ENCODE peak calls at places on chromosomes 7 and 10, in nine cellular contexts. One of them, this sample, is unnamed.

GRCh38 chr10:62581351-62581750 is 207.2 kb downstream of the ZNF365 start:
- DNase-seq in heart left ventricle: no peak
- DNase-seq in body of pancreas: no peak
- DNase-seq in cardiac muscle cell: no peak
- DNase-seq in AG04449: no peak
- DNase-seq in OCI-LY7: no peak
- DNase-seq in adrenal gland: no peak
- DNase-seq in chondrocyte: no peak
- DNase-seq in cardiac fibroblast: no peak
- DNase-seq in this sample: no peak

GRCh38 chr10:60289800-60290199 is 99.9 kb downstream of the ANK3 start:
- DNase-seq in adrenal gland: no peak
- DNase-seq in cardiac muscle cell: no peak
- DNase-seq in OCI-LY7: no peak
- DNase-seq in cardiac fibroblast: no peak
- DNase-seq in heart left ventricle: no peak
- DNase-seq in chondrocyte: no peak
- DNase-seq in body of pancreas: no peak
- DNase-seq in AG04449: no peak
- DNase-seq in this sample: no peak

GRCh38 chr7:35694161-35694783 is 663 bp downstream of the HERPUD2 start:
- DNase-seq in OCI-LY7: peak
- DNase-seq in cardiac muscle cell: no peak
- DNase-seq in AG04449: no peak
- DNase-seq in body of pancreas: peak
- DNase-seq in heart left ventricle: no peak
- DNase-seq in chondrocyte: no peak
- DNase-seq in adrenal gland: no peak
- DNase-seq in cardiac fibroblast: no peak
- DNase-seq in this sample: no peak

GRCh38 chr10:5862360-5862929 is 27.2 kb downstream of the ANKRD16 start:
- DNase-seq in cardiac fibroblast: no peak
- DNase-seq in heart left ventricle: no peak
- DNase-seq in chondrocyte: peak
- DNase-seq in body of pancreas: no peak
- DNase-seq in OCI-LY7: no peak
- DNase-seq in AG04449: no peak
- DNase-seq in cardiac muscle cell: no peak
- DNase-seq in adrenal gland: peak
- DNase-seq in this sample: peak

GRCh38 chr10:132395704-132396494 is 1.1 kb upstream of the PWWP2B start:
- DNase-seq in OCI-LY7: no peak
- DNase-seq in body of pancreas: peak
- DNase-seq in cardiac fibroblast: peak
- DNase-seq in adrenal gland: peak
- DNase-seq in AG04449: no peak
- DNase-seq in cardiac muscle cell: peak
- DNase-seq in heart left ventricle: peak
- DNase-seq in chondrocyte: no peak
- DNase-seq in this sample: no peak

GRCh38 chr7:22150221-22150620 is 204.5 kb upstream of the CDCA7L start:
- DNase-seq in OCI-LY7: no peak
- DNase-seq in heart left ventricle: no peak
- DNase-seq in AG04449: no peak
- DNase-seq in cardiac muscle cell: no peak
- DNase-seq in chondrocyte: no peak
- DNase-seq in adrenal gland: no peak
- DNase-seq in cardiac fibroblast: no peak
- DNase-seq in body of pancreas: no peak
- DNase-seq in this sample: no peak

GRCh38 chr7:2269468-2270460 is 27.7 kb downstream of the NUDT1 start:
- DNase-seq in AG04449: no peak
- DNase-seq in adrenal gland: no peak
- DNase-seq in cardiac muscle cell: no peak
- DNase-seq in chondrocyte: no peak
- DNase-seq in cardiac fibroblast: peak
- DNase-seq in OCI-LY7: no peak
- DNase-seq in body of pancreas: no peak
- DNase-seq in heart left ventricle: no peak
- DNase-seq in this sample: no peak

GRCh38 chr10:47409171-47409865 is 25.2 kb upstream of the ZNF488 start:
- DNase-seq in heart left ventricle: no peak
- DNase-seq in AG04449: no peak
- DNase-seq in body of pancreas: no peak
- DNase-seq in chondrocyte: peak
- DNase-seq in cardiac muscle cell: no peak
- DNase-seq in adrenal gland: no peak
- DNase-seq in cardiac fibroblast: no peak
- DNase-seq in OCI-LY7: peak
- DNase-seq in this sample: no peak

GRCh38 chr7:42843209-42843800 is 68.6 kb downstream of the C7orf25 start:
- DNase-seq in OCI-LY7: peak
- DNase-seq in body of pancreas: peak
- DNase-seq in heart left ventricle: no peak
- DNase-seq in chondrocyte: no peak
- DNase-seq in AG04449: no peak
- DNase-seq in adrenal gland: no peak
- DNase-seq in cardiac muscle cell: peak
- DNase-seq in cardiac fibroblast: peak
- DNase-seq in this sample: peak

GRCh38 chr10:61781969-61782403 is 119.3 kb downstream of the CABCOCO1 start:
- DNase-seq in chondrocyte: no peak
- DNase-seq in OCI-LY7: no peak
- DNase-seq in AG04449: no peak
- DNase-seq in body of pancreas: no peak
- DNase-seq in adrenal gland: no peak
- DNase-seq in cardiac muscle cell: no peak
- DNase-seq in heart left ventricle: no peak
- DNase-seq in cardiac fibroblast: no peak
- DNase-seq in this sample: no peak

DNA sequence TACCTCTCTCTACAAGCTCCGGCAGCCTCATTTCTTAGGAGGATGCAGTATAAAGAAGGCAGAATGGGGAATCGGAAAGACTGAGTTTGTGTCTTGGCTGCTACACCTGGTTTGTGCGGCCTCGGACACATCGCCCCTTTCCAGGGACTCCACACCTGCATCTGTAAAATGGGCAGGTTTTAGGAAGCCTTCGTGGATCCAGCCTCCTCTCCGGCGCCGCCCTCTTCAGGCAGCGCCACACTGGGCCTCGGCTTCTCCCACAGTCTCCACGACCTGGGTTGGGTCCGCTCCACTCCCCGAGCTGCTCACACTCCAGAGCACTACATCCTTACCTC is 341 bp downstream of the GOT1 start:
- DNase-seq in adrenal gland: no peak
- DNase-seq in OCI-LY7: peak
- DNase-seq in heart left ventricle: no peak
- DNase-seq in cardiac fibroblast: no peak
- DNase-seq in AG04449: no peak
- DNase-seq in chondrocyte: no peak
- DNase-seq in body of pancreas: no peak
- DNase-seq in cardiac muscle cell: no peak
- DNase-seq in this sample: peak
- TF ChIP-seq CTCF in adrenal gland: no peak
- TF ChIP-seq CTCF in OCI-LY7: no peak
- TF ChIP-seq CTCF in heart left ventricle: no peak
- TF ChIP-seq CTCF in cardiac fibroblast: no peak
- TF ChIP-seq CTCF in AG04449: peak
- TF ChIP-seq CTCF in chondrocyte: peak
- TF ChIP-seq CTCF in body of pancreas: no peak
- TF ChIP-seq CTCF in cardiac muscle cell: no peak
- TF ChIP-seq CTCF in this sample: no peak

DNA sequence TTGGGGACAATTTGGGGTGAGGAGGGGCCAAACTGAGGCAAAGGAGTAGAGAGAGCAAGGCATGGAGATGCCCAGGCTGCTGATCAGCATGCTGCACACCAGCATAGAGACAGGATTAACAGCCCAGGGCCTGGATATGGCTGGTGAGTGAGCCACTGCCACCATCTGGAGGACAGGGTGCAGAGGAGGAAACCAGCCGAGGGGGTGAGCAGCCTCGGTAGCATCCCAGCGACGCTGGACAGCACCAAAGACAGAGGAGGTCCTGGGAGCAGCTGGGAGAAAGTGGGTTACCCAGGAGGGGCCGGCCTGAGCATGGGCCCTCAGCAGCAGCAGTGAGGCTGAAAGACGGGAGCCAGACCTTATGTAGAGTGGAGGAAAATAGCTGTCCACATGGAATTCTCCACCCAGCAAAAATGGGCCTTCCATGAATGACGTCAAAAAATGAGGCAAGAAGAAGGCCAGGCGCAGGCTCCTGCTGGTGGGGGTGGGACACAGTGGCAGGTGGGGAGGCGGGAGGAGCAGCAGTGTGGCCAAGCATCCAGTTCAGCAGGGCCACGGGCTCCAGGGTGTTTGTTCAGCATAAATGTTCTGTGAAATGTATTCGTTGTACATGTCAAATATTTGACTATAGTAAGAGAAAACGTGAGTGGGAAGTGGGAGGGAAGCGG is 16.7 kb downstream of the RET start:
- DNase-seq in adrenal gland: no peak
- DNase-seq in heart left ventricle: no peak
- DNase-seq in cardiac fibroblast: no peak
- DNase-seq in chondrocyte: no peak
- DNase-seq in body of pancreas: no peak
- DNase-seq in OCI-LY7: no peak
- DNase-seq in cardiac muscle cell: peak
- DNase-seq in AG04449: no peak
- DNase-seq in this sample: no peak
- TF ChIP-seq CTCF in adrenal gland: no peak
- TF ChIP-seq CTCF in heart left ventricle: no peak
- TF ChIP-seq CTCF in cardiac fibroblast: no peak
- TF ChIP-seq CTCF in chondrocyte: peak
- TF ChIP-seq CTCF in body of pancreas: no peak
- TF ChIP-seq CTCF in OCI-LY7: no peak
- TF ChIP-seq CTCF in cardiac muscle cell: peak
- TF ChIP-seq CTCF in AG04449: no peak
- TF ChIP-seq CTCF in this sample: no peak

GRCh38 chr10:121078036-121078435 is 226.9 kb downstream of the WDR11 start:
- DNase-seq in AG04449: no peak
- DNase-seq in body of pancreas: peak
- DNase-seq in chondrocyte: no peak
- DNase-seq in heart left ventricle: no peak
- DNase-seq in cardiac muscle cell: no peak
- DNase-seq in OCI-LY7: no peak
- DNase-seq in adrenal gland: no peak
- DNase-seq in cardiac fibroblast: no peak
- DNase-seq in this sample: no peak

GRCh38 chr10:121079226-121079625 is 228.1 kb downstream of the WDR11 start:
- DNase-seq in chondrocyte: no peak
- DNase-seq in OCI-LY7: no peak
- DNase-seq in AG04449: no peak
- DNase-seq in cardiac muscle cell: no peak
- DNase-seq in body of pancreas: no peak
- DNase-seq in heart left ventricle: no peak
- DNase-seq in cardiac fibroblast: no peak
- DNase-seq in adrenal gland: no peak
- DNase-seq in this sample: no peak

GRCh38 chr10:121078672-121079102 is 227.5 kb downstream of the WDR11 start:
- DNase-seq in body of pancreas: peak
- DNase-seq in cardiac muscle cell: no peak
- DNase-seq in AG04449: no peak
- DNase-seq in heart left ventricle: no peak
- DNase-seq in chondrocyte: no peak
- DNase-seq in cardiac fibroblast: no peak
- DNase-seq in OCI-LY7: no peak
- DNase-seq in adrenal gland: no peak
- DNase-seq in this sample: no peak

GRCh38 chr10:121077331-121077730 is 226.2 kb downstream of the WDR11 start:
- DNase-seq in cardiac fibroblast: peak
- DNase-seq in chondrocyte: no peak
- DNase-seq in AG04449: no peak
- DNase-seq in heart left ventricle: no peak
- DNase-seq in body of pancreas: no peak
- DNase-seq in OCI-LY7: no peak
- DNase-seq in cardiac muscle cell: peak
- DNase-seq in adrenal gland: no peak
- DNase-seq in this sample: no peak

GRCh38 chr10:121076760-121077159 is 225.6 kb downstream of the WDR11 start:
- DNase-seq in body of pancreas: peak
- DNase-seq in AG04449: no peak
- DNase-seq in heart left ventricle: no peak
- DNase-seq in adrenal gland: no peak
- DNase-seq in cardiac muscle cell: no peak
- DNase-seq in cardiac fibroblast: no peak
- DNase-seq in chondrocyte: no peak
- DNase-seq in OCI-LY7: no peak
- DNase-seq in this sample: no peak
- TF ChIP-seq CTCF in body of pancreas: no peak
- TF ChIP-seq CTCF in AG04449: no peak
- TF ChIP-seq CTCF in heart left ventricle: no peak
- TF ChIP-seq CTCF in adrenal gland: no peak
- TF ChIP-seq CTCF in cardiac muscle cell: no peak
- TF ChIP-seq CTCF in cardiac fibroblast: no peak
- TF ChIP-seq CTCF in chondrocyte: no peak
- TF ChIP-seq CTCF in OCI-LY7: no peak
- TF ChIP-seq CTCF in this sample: no peak

DNA sequence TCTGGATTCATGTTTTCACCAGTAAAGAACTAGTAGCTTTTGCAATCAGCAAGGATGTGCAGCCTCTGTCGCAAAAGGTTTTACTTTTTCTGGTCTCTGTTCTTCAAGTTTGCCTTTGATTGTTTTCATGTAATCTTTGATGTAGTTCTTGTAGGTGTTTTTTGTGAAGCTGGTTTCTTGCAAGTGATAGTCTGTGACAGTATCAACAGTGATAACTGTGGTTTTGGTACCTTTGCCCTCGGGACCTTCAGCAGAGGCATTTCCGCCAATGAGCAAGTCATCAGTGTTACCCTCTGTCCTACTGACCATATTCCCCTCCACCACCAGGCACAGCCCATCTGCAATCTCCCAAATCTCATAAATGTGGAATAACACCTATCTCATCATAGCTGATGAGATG is 55.1 kb downstream of the IPMK start:
- DNase-seq in adrenal gland: no peak
- DNase-seq in heart left ventricle: no peak
- DNase-seq in body of pancreas: no peak
- DNase-seq in OCI-LY7: no peak
- DNase-seq in chondrocyte: no peak
- DNase-seq in cardiac muscle cell: no peak
- DNase-seq in AG04449: no peak
- DNase-seq in cardiac fibroblast: no peak
- DNase-seq in this sample: no peak
- TF ChIP-seq CTCF in adrenal gland: no peak
- TF ChIP-seq CTCF in heart left ventricle: no peak
- TF ChIP-seq CTCF in body of pancreas: no peak
- TF ChIP-seq CTCF in OCI-LY7: no peak
- TF ChIP-seq CTCF in chondrocyte: no peak
- TF ChIP-seq CTCF in cardiac muscle cell: no peak
- TF ChIP-seq CTCF in AG04449: no peak
- TF ChIP-seq CTCF in cardiac fibroblast: no peak
- TF ChIP-seq CTCF in this sample: no peak